ENCODE peak calls at places on chromosomes 12 and 14, in six cellular contexts. K, C, L, T, S and J are unnamed samples.

GRCh38 chr14:32933623-32933942 is 5.1 kb upstream of the NPAS3 start:
- DNase-seq in S (no peak), L (no peak), C (no peak), T (no peak), K (no peak), J (peak)

GRCh38 chr12:53172352-53172751 is 8.2 kb upstream of the ZNF740 start:
- DNase-seq in S (no peak), K (peak), T (no peak), L (no peak), C (no peak), J (no peak)

GRCh38 chr14:85454183-85454813 is 75.6 kb upstream of the FLRT2 start:
- DNase-seq in K (no peak), T (no peak), C (no peak), L (no peak), S (no peak), J (no peak)

GRCh38 chr12:64178122-64178521 is 44.0 kb downstream of the KICS2 start:
- DNase-seq in K (no peak), T (no peak), L (no peak), C (no peak), S (no peak), J (peak)

GRCh38 chr14:95496690-95497241 is 19.7 kb downstream of the SYNE3 start:
- DNase-seq in S (no peak), K (no peak), T (no peak), C (no peak), L (no peak), J (peak)

GRCh38 chr12:95877622-95878021 is 18.9 kb downstream of the SNRPF start:
- DNase-seq in L (no peak), K (no peak), S (no peak), T (no peak), C (no peak), J (no peak)

GRCh38 chr12:113007166-113007565 is 28.8 kb downstream of the OAS2 start:
- DNase-seq in C (no peak), L (no peak), K (peak), T (no peak), S (no peak), J (peak)

GRCh38 chr12:108696111-108696995 is 35.0 kb downstream of the CORO1C start:
- DNase-seq in T (no peak), S (no peak), C (no peak), K (peak), L (no peak), J (peak)

GRCh38 chr12:11669348-11669747 is 19.9 kb downstream of the ETV6 start:
- DNase-seq in C (no peak), T (no peak), L (no peak), K (no peak), S (no peak), J (no peak)

GRCh38 chr12:122454250-122454721 is 31.8 kb upstream of the CLIP1 start:
- DNase-seq in C (no peak), K (no peak), L (no peak), T (no peak), S (no peak), J (no peak)

GRCh38 chr12:132066345-132066685 is 77.8 kb downstream of the DDX51 start:
- DNase-seq in L (no peak), K (no peak), C (no peak), T (no peak), S (no peak), J (no peak)

GRCh38 chr14:89681086-89682018 is 264.3 kb upstream of the FOXN3 start:
- DNase-seq in S (no peak), L (no peak), T (no peak), K (no peak), C (no peak), J (no peak)

GRCh38 chr12:79555006-79555925 is 135.5 kb downstream of the PAWR start:
- DNase-seq in S (peak), T (no peak), C (no peak), K (peak), L (no peak), J (peak)

GRCh38 chr12:104720346-104721064 is 237.6 kb downstream of the SLC41A2 start:
- DNase-seq in K (no peak), C (no peak), L (no peak), T (no peak), S (no peak), J (peak)

GRCh38 chr14:76386922-76387782 is 11.2 kb downstream of the ESRRB start:
- DNase-seq in S (peak), C (peak), T (peak), L (peak), K (peak), J (peak)

GRCh38 chr14:102688290-102688689 is 89.0 kb upstream of the TRAF3 start:
- DNase-seq in C (no peak), K (no peak), T (no peak), L (no peak), S (no peak), J (no peak)

GRCh38 chr14:58026219-58026618 is 125.8 kb downstream of the ARMH4 start:
- DNase-seq in T (no peak), S (no peak), L (no peak), K (no peak), C (no peak), J (no peak)

GRCh38 chr12:31590730-31591307 is at the start of gene DENND5B:
- DNase-seq in S (peak), L (peak), K (no peak), T (peak), C (peak), J (no peak)

GRCh38 chr12:31589582-31589895 is 1.4 kb downstream of the DENND5B start:
- DNase-seq in C (peak), L (no peak), K (no peak), T (no peak), S (no peak), J (no peak)

GRCh38 chr12:31588976-31589375 is 2.0 kb downstream of the DENND5B start:
- DNase-seq in C (no peak), K (no peak), T (no peak), L (no peak), S (no peak), J (no peak)

GRCh38 chr12:31591308-31591901 is 469 bp upstream of the DENND5B start:
- DNase-seq in C (no peak), L (no peak), T (peak), S (peak), K (no peak), J (no peak)

DNA sequence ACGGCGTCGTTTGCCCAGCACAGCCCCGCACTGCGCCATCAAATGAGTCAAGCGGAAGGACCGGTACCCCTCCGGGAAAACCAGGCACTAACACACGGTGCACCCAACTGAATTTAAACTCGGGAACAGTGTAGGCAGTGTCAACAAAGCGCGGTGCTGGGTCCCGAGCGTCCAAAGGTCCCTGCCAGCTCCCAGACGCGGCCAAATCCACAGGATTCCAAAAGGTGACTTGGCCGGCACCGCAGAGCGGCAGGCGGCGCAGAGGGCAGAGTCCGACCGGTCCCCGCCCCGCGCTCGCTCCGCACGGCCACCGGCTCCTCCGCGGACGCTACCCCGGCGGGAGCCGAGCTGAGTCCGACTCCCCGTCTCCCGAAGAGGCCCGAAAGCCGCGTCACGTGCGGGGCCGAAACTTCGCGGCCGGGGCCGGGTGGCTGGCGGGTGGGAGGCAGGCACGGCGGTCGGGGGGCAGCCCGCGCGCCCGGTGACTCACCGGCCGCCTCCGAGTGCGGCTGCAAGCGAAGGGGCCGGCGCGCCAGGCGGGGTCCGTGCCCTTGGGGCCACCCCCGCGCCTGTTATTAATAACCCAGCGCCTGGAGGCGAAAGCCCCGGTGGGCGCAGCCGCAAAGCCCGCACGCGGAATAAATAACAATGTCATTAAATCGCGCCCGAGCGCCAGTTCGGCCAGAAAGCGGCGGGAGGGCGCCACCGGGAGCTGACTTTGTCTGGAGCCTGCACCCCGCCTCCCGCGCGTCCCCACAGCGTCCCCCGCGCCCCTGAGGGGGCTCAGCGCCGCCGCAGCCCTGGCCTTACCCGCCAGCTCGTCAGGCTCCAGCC is 823 bp downstream of the DENND5B start:
- DNase-seq in L (peak), K (no peak), C (peak), T (peak), S (peak), J (no peak)
- TF ChIP-seq CTCF in L (no peak), K (no peak), C (no peak), T (no peak), S (no peak), J (no peak)

DNA sequence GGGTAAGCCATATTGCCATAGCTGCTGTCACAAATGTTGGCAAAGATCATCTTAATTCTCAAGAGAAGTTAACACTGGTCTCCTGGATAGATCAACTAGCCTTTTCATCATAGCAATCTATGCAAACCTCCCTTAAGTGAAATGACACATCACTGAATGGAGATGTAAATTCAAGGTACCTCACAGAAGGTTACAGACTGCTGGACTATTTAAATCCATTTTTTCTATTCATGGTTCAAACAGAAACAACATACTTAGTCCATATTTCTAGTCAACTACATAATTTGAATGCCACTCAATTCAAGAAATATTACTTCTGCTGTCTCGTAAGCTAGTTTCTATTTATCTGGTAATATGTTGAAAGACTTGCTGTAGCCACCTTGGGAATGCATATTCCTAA is 748.3 kb downstream of the C12orf50 start:
- DNase-seq in S (no peak), L (no peak), K (no peak), T (no peak), C (no peak), J (no peak)
- H3K4me3 ChIP-seq in S (no peak), L (no peak), K (no peak), T (no peak), C (no peak), J (no peak)

GRCh38 chr14:39668449-39668848 is 236.2 kb upstream of the FBXO33 start:
- DNase-seq in K (no peak), C (no peak), S (no peak), T (no peak), L (no peak), J (no peak)
- TF ChIP-seq CTCF in K (no peak), C (no peak), S (no peak), T (no peak), L (no peak), J (no peak)

GRCh38 chr12:55925371-55925770 is 2.3 kb downstream of the PYM1 start:
- DNase-seq in K (no peak), S (no peak), T (no peak), C (no peak), L (no peak), J (no peak)

GRCh38 chr12:55927588-55928502 is at the start of gene PYM1:
- DNase-seq in K (no peak), T (peak), C (peak), L (peak), S (peak), J (no peak)

GRCh38 chr12:55926738-55927587 is 731 bp downstream of the PYM1 start:
- DNase-seq in C (peak), K (peak), T (peak), S (peak), L (peak), J (peak)

GRCh38 chr12:55929306-55929791 is 1.6 kb upstream of the DGKA start:
- DNase-seq in S (peak), T (peak), K (no peak), C (no peak), L (no peak), J (no peak)

GRCh38 chr12:55925870-55926737 is 1.6 kb downstream of the PYM1 start:
- DNase-seq in C (no peak), T (no peak), K (no peak), L (no peak), S (no peak), J (no peak)
- H3K4me3 ChIP-seq in C (peak), T (peak), K (peak), L (peak), S (peak), J (peak)

GRCh38 chr12:57864382-57864781 is 17.9 kb upstream of the CTDSP2 start:
- DNase-seq in L (no peak), K (no peak), C (no peak), S (no peak), T (no peak), J (no peak)
- TF ChIP-seq CTCF in L (no peak), K (no peak), C (no peak), S (no peak), T (no peak), J (no peak)

GRCh38 chr12:6202331-6202730 is 2.1 kb downstream of the CD9 start:
- DNase-seq in S (no peak), L (no peak), T (no peak), K (no peak), C (no peak), J (no peak)

GRCh38 chr12:6202846-6203245 is 2.6 kb downstream of the CD9 start:
- DNase-seq in T (no peak), C (no peak), L (no peak), K (no peak), S (no peak), J (no peak)

GRCh38 chr12:6200266-6201198 is at the start of gene CD9:
- DNase-seq in K (no peak), C (no peak), L (peak), S (peak), T (peak), J (no peak)

GRCh38 chr12:6201199-6201608 is 1.0 kb downstream of the CD9 start:
- DNase-seq in S (no peak), K (no peak), C (no peak), L (no peak), T (no peak), J (no peak)

GRCh38 chr12:6201775-6202292 is 1.6 kb downstream of the CD9 start:
- DNase-seq in L (no peak), K (no peak), T (no peak), S (no peak), C (no peak), J (no peak)
- H3K4me3 ChIP-seq in L (peak), K (no peak), T (peak), S (peak), C (peak), J (no peak)

DNA sequence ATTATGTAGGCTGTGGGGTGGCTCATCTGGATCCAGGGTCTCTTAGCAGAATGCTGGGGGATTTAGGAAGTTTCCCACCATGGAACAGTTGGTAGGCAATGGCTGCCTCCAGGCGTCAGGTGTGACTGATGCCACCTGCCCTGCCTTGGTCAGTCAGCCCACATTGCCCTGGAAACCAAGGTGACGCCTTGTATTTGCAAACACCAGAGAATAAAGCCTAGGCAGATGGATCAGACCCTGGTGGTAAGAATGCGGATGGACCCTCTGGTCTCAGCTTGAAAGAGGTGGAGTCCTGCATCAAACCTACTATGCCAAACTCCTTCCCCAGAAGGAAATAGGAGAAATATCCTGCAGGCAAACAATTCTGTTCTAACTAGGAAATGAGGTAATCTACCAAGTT is 38.2 kb downstream of the NCKAP5L start:
- DNase-seq in C (no peak), S (no peak), L (no peak), K (no peak), T (no peak), J (no peak)
- TF ChIP-seq CTCF in C (no peak), S (no peak), L (no peak), K (no peak), T (no peak), J (peak)

GRCh38 chr12:24482044-24482443 is 466.9 kb downstream of the BCAT1 start:
- DNase-seq in L (no peak), S (no peak), C (no peak), T (no peak), K (no peak), J (no peak)

GRCh38 chr12:24480766-24481449 is 468.0 kb downstream of the BCAT1 start:
- DNase-seq in C (no peak), S (no peak), K (no peak), L (no peak), T (no peak), J (no peak)

GRCh38 chr12:24479131-24479530 is 469.8 kb downstream of the BCAT1 start:
- DNase-seq in K (no peak), L (no peak), C (no peak), T (no peak), S (no peak), J (no peak)

GRCh38 chr12:24483732-24484131 is 465.2 kb downstream of the BCAT1 start:
- DNase-seq in L (no peak), K (no peak), S (no peak), C (no peak), T (no peak), J (no peak)

DNA sequence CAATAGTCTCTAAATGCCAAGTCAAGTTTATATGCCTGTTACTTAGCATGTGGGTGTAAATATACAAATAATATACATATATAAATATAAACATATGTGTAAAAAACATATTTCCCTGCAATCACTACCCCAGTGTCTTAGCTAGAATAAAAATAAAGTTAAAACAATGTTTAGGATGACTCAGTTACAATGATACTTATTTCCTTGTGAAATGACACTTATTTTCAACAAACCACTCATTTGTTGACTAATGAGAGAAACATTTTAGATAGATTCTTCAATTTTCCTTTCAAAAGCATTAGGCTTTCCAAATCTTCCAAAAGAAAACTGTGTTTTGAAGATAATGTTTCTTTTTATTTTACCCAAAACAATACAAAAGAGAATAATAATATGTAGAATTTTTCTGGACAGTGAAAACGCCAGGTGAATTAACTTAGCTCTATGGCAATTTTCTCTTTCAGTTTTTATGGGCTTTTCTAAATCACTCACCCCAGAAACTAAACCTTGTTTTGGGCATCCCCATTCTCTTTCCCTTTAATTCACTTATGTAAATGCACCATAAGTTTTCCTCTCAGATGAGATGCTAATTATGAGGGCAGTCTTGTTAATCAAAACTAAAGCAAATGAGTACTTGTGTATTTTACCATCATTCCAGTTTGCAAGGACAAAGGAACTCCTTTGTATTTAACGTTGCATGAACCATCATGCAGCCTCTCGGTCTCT is 465.9 kb downstream of the BCAT1 start:
- DNase-seq in L (no peak), T (no peak), C (no peak), K (no peak), S (no peak), J (no peak)
- H3K4me3 ChIP-seq in L (no peak), T (no peak), C (no peak), K (no peak), S (no peak), J (no peak)

DNA sequence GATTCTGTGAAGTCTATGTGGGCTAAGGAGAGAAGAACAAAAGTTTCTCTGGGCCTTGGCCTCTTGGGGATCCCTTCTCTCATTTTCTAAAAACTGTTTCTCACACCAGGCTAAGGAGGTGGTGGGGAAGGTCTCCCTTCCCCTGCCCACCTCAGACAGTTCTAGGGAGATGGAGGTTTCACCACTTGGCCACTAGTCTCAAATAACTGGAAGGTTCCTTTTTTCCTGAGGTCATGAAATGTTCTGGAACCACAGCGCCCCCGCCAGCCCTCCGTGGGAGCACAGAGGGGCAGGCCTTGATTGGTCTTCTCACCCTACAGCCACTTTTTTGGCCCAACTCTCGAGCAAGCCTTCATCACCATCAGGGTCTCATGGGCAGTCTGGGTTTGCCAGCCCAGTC is 12.6 kb downstream of the C12orf43 start:
- DNase-seq in K (no peak), C (no peak), T (no peak), L (no peak), S (no peak), J (no peak)
- TF ChIP-seq CTCF in K (peak), C (no peak), T (no peak), L (no peak), S (no peak), J (no peak)